ENCODE peak calls at places on chromosomes 4 and X, in four cellular contexts. O, R, X and H are unnamed samples.

GRCh38 chr4:3809451-3810110 is 43.4 kb downstream of the ADRA2C start:
- DNase-seq in O (no peak), R (no peak), X (no peak), H (no peak)

GRCh38 chr4:76007089-76007559 is at the start of gene CXCL9:
- DNase-seq in O (no peak), R (no peak), X (no peak), H (no peak)

GRCh38 chr4:33052241-33052640 is 2332.1 kb downstream of the PCDH7 start:
- DNase-seq in O (no peak), R (no peak), X (no peak), H (no peak)

GRCh38 chr4:7513731-7514130 is 79.0 kb upstream of the PSAPL1 start:
- DNase-seq in O (no peak), R (no peak), X (no peak), H (peak)

GRCh38 chr4:2045518-2045951 is 13.6 kb upstream of the NAT8L start:
- DNase-seq in O (no peak), R (no peak), X (no peak), H (peak)

GRCh38 chrX:135975421-135975820 is 1.6 kb upstream of the MMGT1 start:
- DNase-seq in O (no peak), R (no peak), X (no peak), H (no peak)

GRCh38 chrX:19747672-19748610 is 139.5 kb downstream of the SH3KBP1 start:
- DNase-seq in O (no peak), R (peak), X (peak), H (no peak)

GRCh38 chr4:155809835-155810234 is 51.0 kb downstream of the GUCY1B1 start:
- DNase-seq in O (peak), R (no peak), X (peak), H (peak)

GRCh38 chr4:91754716-91755115 is 549.0 kb upstream of the GRID2 start:
- DNase-seq in O (no peak), R (no peak), X (no peak), H (peak)

GRCh38 chrX:139903229-139903628 is 29.6 kb downstream of the ATP11C start:
- DNase-seq in O (no peak), R (no peak), X (no peak), H (no peak)

GRCh38 chr4:7697821-7698220 is 241.8 kb downstream of the AFAP1 start:
- DNase-seq in O (no peak), R (no peak), X (no peak), H (no peak)

GRCh38 chrX:118847676-118848075 is 24.1 kb downstream of the ZCCHC12 start:
- DNase-seq in O (peak), R (no peak), X (no peak), H (peak)

GRCh38 chr4:140100771-140101170 is 53.2 kb downstream of the MAML3 start:
- DNase-seq in O (no peak), R (no peak), X (no peak), H (no peak)

GRCh38 chr4:44553143-44553542 is 98.3 kb downstream of the YIPF7 start:
- DNase-seq in O (no peak), R (no peak), X (no peak), H (no peak)

GRCh38 chrX:3788494-3789233 is 75.2 kb upstream of the PRKX start:
- DNase-seq in O (no peak), R (no peak), X (peak), H (no peak)

GRCh38 chrX:155334486-155335316 is at the start of gene CLIC2:
- DNase-seq in O (no peak), R (no peak), X (no peak), H (peak)

GRCh38 chrX:68286076-68286475 is 147.2 kb downstream of the OPHN1 start:
- DNase-seq in O (no peak), R (no peak), X (no peak), H (no peak)

GRCh38 chr4:3436798-3437581 is 4.8 kb upstream of the HGFAC start:
- DNase-seq in O (peak), R (no peak), X (peak), H (peak)

GRCh38 chrX:134186362-134187121 is 50.4 kb upstream of the CCDC160 start:
- DNase-seq in O (no peak), R (peak), X (peak), H (no peak)

GRCh38 chr4:182207806-182208483 is 35.3 kb upstream of the TENM3 start:
- DNase-seq in O (no peak), R (no peak), X (no peak), H (peak)

GRCh38 chrX:13876652-13877051 is 59.8 kb upstream of the GPM6B start:
- DNase-seq in O (no peak), R (no peak), X (no peak), H (peak)

GRCh38 chr4:54954656-54955388 is 170.6 kb downstream of the KDR start:
- DNase-seq in O (no peak), R (no peak), X (no peak), H (no peak)

GRCh38 chr4:86033171-86033570 is 326.7 kb downstream of the MAPK10 start:
- DNase-seq in O (peak), R (no peak), X (no peak), H (no peak)

GRCh38 chrX:5559386-5559785 is 669.3 kb downstream of the NLGN4X start:
- DNase-seq in O (no peak), R (no peak), X (no peak), H (no peak)

GRCh38 chr4:120902925-120903324 is 19.6 kb downstream of the PRDM5 start:
- DNase-seq in O (no peak), R (no peak), X (no peak), H (no peak)

GRCh38 chrX:110327336-110327735 is 9.5 kb upstream of the AMMECR1 start:
- DNase-seq in O (no peak), R (no peak), X (no peak), H (no peak)

GRCh38 chr4:24472514-24473308 is 111.6 kb downstream of the DHX15 start:
- DNase-seq in O (peak), R (peak), X (peak), H (peak)

GRCh38 chr4:119284876-119285611 is 36.9 kb downstream of the FABP2 start:
- DNase-seq in O (no peak), R (no peak), X (no peak), H (peak)